ENCODE peak calls at places on chromosomes 13 and 19, in seven cellular contexts. F is iPS DF 19.7; E is RWPE2; X is stimulated activated CD4-positive, alpha-beta T cell treated with anti-CD3 and anti-CD28 coated beads, Interleukin-4, amount 100 ng/mL, for 24 hours; S is NCI-H1105; P is NCI-H510A; L is RCC 7860. B is an unnamed sample.

GRCh38 chr19:34309368-34310138 is 55.2 kb downstream of the GARRE1 start:
- DNase-seq in L (no peak), E (no peak), F (no peak), X (no peak), S (no peak), P (no peak), B (no peak)

GRCh38 chr13:70893832-70894231 is 785.6 kb upstream of the KLHL1 start:
- DNase-seq in L (no peak), F (peak), X (no peak), S (no peak), P (no peak), E (no peak), B (no peak)

GRCh38 chr19:2334426-2334825 is 5.9 kb downstream of the SPPL2B start:
- DNase-seq in L (no peak), P (no peak), X (no peak), S (no peak), F (no peak), E (no peak), B (no peak)

GRCh38 chr13:42709276-42709675 is 72.1 kb upstream of the FAM216B start:
- DNase-seq in L (no peak), S (no peak), E (no peak), F (no peak), P (no peak), X (no peak), B (no peak)

GRCh38 chr13:83024955-83025594 is 857.2 kb downstream of the SLITRK1 start:
- DNase-seq in L (no peak), X (no peak), P (no peak), E (no peak), F (no peak), S (no peak), B (peak)

GRCh38 chr19:5827342-5827890 is 12.1 kb downstream of the FUT6 start:
- DNase-seq in P (no peak), E (no peak), L (no peak), S (no peak), F (no peak), X (no peak), B (no peak)

GRCh38 chr13:95243207-95243606 is 58.0 kb downstream of the ABCC4 start:
- DNase-seq in S (no peak), X (no peak), P (no peak), L (no peak), E (no peak), F (no peak), B (no peak)

GRCh38 chr19:29668746-29669609 is 3.7 kb downstream of the PLEKHF1 start:
- DNase-seq in P (no peak), L (no peak), X (no peak), S (no peak), F (no peak), E (no peak), B (no peak)

GRCh38 chr19:38514812-38515633 is 81.5 kb downstream of the RYR1 start:
- DNase-seq in E (no peak), F (no peak), S (peak), L (peak), P (peak), X (peak), B (peak)

GRCh38 chr19:4559569-4559968 is at the start of gene SEMA6B:
- DNase-seq in L (no peak), X (no peak), F (no peak), E (no peak), P (no peak), S (no peak), B (no peak)

GRCh38 chr19:17654993-17655392 is 33.2 kb downstream of the UNC13A start:
- DNase-seq in S (no peak), P (no peak), F (no peak), L (no peak), E (no peak), X (no peak), B (no peak)

GRCh38 chr13:73268306-73268705 is 209.5 kb downstream of the KLF5 start:
- DNase-seq in L (no peak), F (no peak), S (no peak), E (peak), P (peak), X (no peak), B (peak)

GRCh38 chr19:10001899-10002298 is 8.4 kb downstream of the COL5A3 start:
- DNase-seq in X (no peak), F (no peak), L (no peak), E (no peak), P (no peak), S (no peak), B (no peak)

GRCh38 chr19:15213715-15214381 is 13.1 kb upstream of the NOTCH3 start:
- DNase-seq in X (no peak), P (no peak), L (no peak), E (no peak), F (no peak), S (no peak), B (no peak)

GRCh38 chr13:112714772-112715569 is 25.1 kb downstream of the ATP11A start:
- DNase-seq in X (no peak), E (no peak), P (no peak), L (no peak), S (no peak), F (no peak), B (no peak)

GRCh38 chr13:30107126-30107525 is 200.2 kb downstream of the KATNAL1 start:
- DNase-seq in L (no peak), E (no peak), X (no peak), S (no peak), P (no peak), F (no peak), B (no peak)

GRCh38 chr19:46925548-46925950 is 64.8 kb downstream of the ARHGAP35 start:
- DNase-seq in L (peak), E (peak), S (no peak), X (no peak), F (no peak), P (no peak), B (no peak)

GRCh38 chr19:18173572-18174294 is at the start of gene IFI30:
- DNase-seq in P (peak), E (no peak), S (peak), X (peak), L (no peak), F (no peak), B (no peak)

B was measured in fibroblast of villous mesenchyme.